ENCODE peak calls at places on chromosomes 4 and X, in seven cellular contexts. F is stimulated activated CD8-positive, alpha-beta memory T cell treated with anti-CD3 and anti-CD28 coated beads, Interleukin-7, amount 100 ng/mL, for 1 hour; K is NCI-H2081; H is GM13976; A is activated naive CD4-positive, alpha-beta T cell treated with anti-CD3 and anti-CD28 coated beads for 36 hours; J is activated T-cell treated with anti-CD3 and anti-CD28 coated beads for 24 hours; Y is Right ventricle myocardium superior. X is an unnamed sample.

GRCh38 chrX:64850371-64851082 is 125.7 kb downstream of the ZC4H2 start:
- DNase-seq in F (no peak), K (no peak), H (no peak), A (peak), J (no peak), Y (no peak), X (no peak)

GRCh38 chr4:90234916-90235547 is 107.8 kb downstream of the CCSER1 start:
- DNase-seq in F (no peak), K (peak), H (no peak), A (no peak), J (no peak), Y (peak), X (no peak)

GRCh38 chr4:85910985-85911384 is 436.0 kb downstream of the ARHGAP24 start:
- DNase-seq in F (no peak), K (no peak), H (no peak), A (no peak), J (no peak), Y (no peak), X (no peak)

GRCh38 chr4:952881-953573 is 20.3 kb downstream of the DGKQ start:
- DNase-seq in F (no peak), K (no peak), H (no peak), A (peak), J (no peak), Y (peak), X (no peak)

GRCh38 chrX:10173331-10173900 is 16.6 kb downstream of the CLCN4 start:
- DNase-seq in F (no peak), K (no peak), H (no peak), A (no peak), J (no peak), Y (no peak), X (peak)

GRCh38 chrX:135213200-135213844 is 38.5 kb upstream of the ETDA start:
- DNase-seq in F (no peak), K (no peak), H (no peak), A (peak), J (peak), Y (no peak), X (no peak)

GRCh38 chrX:337331-337831 is 18.8 kb upstream of the GTPBP6 start:
- DNase-seq in F (no peak), K (no peak), H (no peak), A (no peak), J (no peak), Y (peak), X (no peak)

GRCh38 chr4:124711469-124712416 is 789 bp downstream of the ANKRD50 start:
- DNase-seq in F (no peak), K (peak), H (peak), A (peak), J (peak), Y (no peak), X (peak)

GRCh38 chrX:26783512-26784225 is 567.7 kb downstream of the MAGEB5 start:
- DNase-seq in F (no peak), K (peak), H (no peak), A (peak), J (no peak), Y (no peak), X (peak)

GRCh38 chr4:26263165-26263564 is 57.6 kb upstream of the RBPJ start:
- DNase-seq in F (no peak), K (peak), H (no peak), A (no peak), J (no peak), Y (no peak), X (no peak)

GRCh38 chr4:97910005-97910404 is 233.3 kb downstream of the STPG2 start:
- DNase-seq in F (no peak), K (no peak), H (no peak), A (no peak), J (no peak), Y (no peak), X (peak)

GRCh38 chrX:48823029-48823428 is 3.3 kb upstream of the ERAS start:
- DNase-seq in F (no peak), K (no peak), H (no peak), A (no peak), J (no peak), Y (no peak), X (no peak)

X was measured in NT2/D1.